ENCODE peak calls at places on chromosomes 4 and X, in nine cellular contexts. L is ELF-1; A is cardiac fibroblast; Y is effector CD4-positive, alpha-beta T cell; M is activated naive CD8-positive, alpha-beta T cell treated with anti-CD3 and anti-CD28 coated beads for 36 hours; G is HFF-Myc; P is left cardiac atrium; K is effector memory CD4-positive, alpha-beta T cell; B is stimulated activated CD8-positive, alpha-beta memory T cell treated with anti-CD3 and anti-CD28 coated beads, Interleukin-7, amount 100 ng/mL, for 4 hours. E is an unnamed sample.

GRCh38 chr4:121370729-121371325 is 10.0 kb downstream of the QRFPR start:
- DNase-seq in Y (no peak), M (no peak), G (no peak), B (no peak), A (peak), K (no peak), L (no peak), P (peak), E (no peak)

GRCh38 chr4:3030551-3031356 is 43.6 kb downstream of the HTT-AS start:
- DNase-seq in M (no peak), Y (no peak), P (no peak), L (no peak), K (no peak), A (no peak), B (no peak), G (no peak), E (no peak)

GRCh38 chrX:129961180-129962083 is 21.0 kb upstream of the BCORL1 start:
- DNase-seq in G (no peak), P (peak), K (peak), M (peak), B (peak), L (peak), A (no peak), Y (peak), E (peak)

GRCh38 chr4:86564795-86565194 is 29.3 kb upstream of the PTPN13 start:
- DNase-seq in L (no peak), A (no peak), M (no peak), B (no peak), P (no peak), G (peak), Y (no peak), K (no peak), E (no peak)

GRCh38 chr4:144714166-144714565 is 68.2 kb downstream of the HHIP start:
- DNase-seq in P (no peak), M (no peak), Y (no peak), B (no peak), L (no peak), K (no peak), G (no peak), A (peak), E (no peak)

GRCh38 chr4:98544818-98545399 is 113.5 kb downstream of the TSPAN5 start:
- DNase-seq in P (no peak), M (no peak), L (no peak), K (no peak), B (no peak), Y (no peak), A (no peak), G (no peak), E (no peak)

GRCh38 chrX:114532093-114532805 is 51.6 kb upstream of the HTR2C start:
- DNase-seq in G (no peak), B (no peak), Y (no peak), A (no peak), K (no peak), M (no peak), L (no peak), P (no peak), E (no peak)

GRCh38 chr4:4985844-4986243 is 33.4 kb downstream of the CYTL1 start:
- DNase-seq in B (no peak), G (no peak), K (no peak), M (no peak), L (no peak), A (no peak), P (no peak), Y (no peak), E (peak)

GRCh38 chr4:8173641-8174242 is 15.1 kb upstream of the ABLIM2 start:
- DNase-seq in L (no peak), P (no peak), M (no peak), B (no peak), Y (no peak), K (no peak), A (no peak), G (no peak), E (no peak)

GRCh38 chr4:52244773-52245360 is 193.8 kb downstream of the SPATA18 start:
- DNase-seq in A (no peak), Y (no peak), L (no peak), G (no peak), P (no peak), B (no peak), K (no peak), M (no peak), E (no peak)

GRCh38 chr4:116108606-116109005 is 976.8 kb downstream of the TRAM1L1 start:
- DNase-seq in Y (no peak), K (no peak), B (no peak), A (no peak), P (no peak), G (no peak), M (no peak), L (no peak), E (no peak)

GRCh38 chr4:124481123-124481522 is 231.4 kb downstream of the ANKRD50 start:
- DNase-seq in M (no peak), L (no peak), G (no peak), A (no peak), P (no peak), Y (no peak), K (no peak), B (no peak), E (no peak)

GRCh38 chr4:59608466-59608865 is 1591.7 kb upstream of the ADGRL3 start:
- DNase-seq in P (no peak), K (no peak), G (no peak), L (no peak), B (no peak), A (peak), Y (no peak), M (no peak), E (no peak)

GRCh38 chr4:76562161-76562560 is 127.1 kb downstream of the SHROOM3 start:
- DNase-seq in M (no peak), L (no peak), P (no peak), B (no peak), G (no peak), Y (no peak), A (peak), K (no peak), E (no peak)

GRCh38 chr4:94798808-94799207 is 41.1 kb downstream of the BMPR1B start:
- DNase-seq in K (no peak), M (no peak), L (no peak), A (peak), B (no peak), G (no peak), Y (no peak), P (no peak), E (no peak)

E was measured in H9.